ENCODE peak calls at places on chromosomes 12 and 14, in nine cellular contexts. V is GM12878, R is A549, S is GM23338, C is K562, I is Panc1, U is HCT116, T is SK-N-SH, X is HepG2. W is an unnamed sample.

GRCh38 chr12:120367924-120368788 is 808 bp downstream of the MSI1 start:
- DNase-seq in S (peak; percentile 64), R (no peak), U (no peak), I (no peak), X (no peak), V (no peak), C (peak; percentile 54), T (peak; percentile 68), W (no peak)

GRCh38 chr14:81122326-81122725 is 98.4 kb downstream of the GTF2A1 start:
- DNase-seq in I (no peak), S (no peak), X (no peak), C (no peak), R (no peak), V (peak; percentile 53), U (no peak), T (no peak), W (no peak)

GRCh38 chr12:15278816-15279658 is 43.3 kb upstream of the PTPRO start:
- DNase-seq in S (no peak), I (no peak), C (no peak), U (no peak), V (no peak), T (peak; percentile 63), X (no peak), R (no peak), W (peak; percentile 9)

GRCh38 chr12:92277795-92278194 is 132.1 kb upstream of the BTG1 start:
- DNase-seq in C (no peak), S (no peak), V (no peak), T (no peak), X (no peak), U (no peak), I (no peak), R (no peak), W (no peak)

GRCh38 chr12:89893972-89894706 is 185.5 kb upstream of the ATP2B1 start:
- DNase-seq in C (no peak), S (no peak), U (no peak), R (no peak), T (no peak), I (no peak), X (no peak), V (no peak), W (no peak)

GRCh38 chr14:70188292-70188607 is 501 bp downstream of the SLC8A3 start:
- DNase-seq in V (no peak), X (no peak), I (no peak), R (no peak), S (peak; percentile 39), T (peak; percentile 71), U (no peak), C (no peak), W (no peak)

GRCh38 chr12:114414031-114414865 is 8.3 kb upstream of the TBX5 start:
- DNase-seq in U (no peak), X (no peak), R (no peak), S (peak; percentile 57), V (no peak), C (no peak), I (no peak), T (no peak), W (no peak)

GRCh38 chr12:88375960-88376305 is 204.3 kb downstream of the KITLG start:
- DNase-seq in T (no peak), I (no peak), V (no peak), U (no peak), R (no peak), S (no peak), X (no peak), C (no peak), W (no peak)

GRCh38 chr12:56158029-56158925 is at the start of gene MYL6:
- DNase-seq in V (peak; percentile 88), U (peak; percentile 97), X (peak; percentile 96), R (peak; percentile 98), C (peak; percentile 89), I (peak; percentile 86), T (peak; percentile 90), S (peak; percentile 100), W (peak; percentile 97)

GRCh38 chr12:56159482-56160105 is 1.4 kb downstream of the MYL6 start:
- DNase-seq in R (no peak), S (no peak), V (no peak), T (no peak), I (no peak), U (no peak), X (no peak), C (no peak), W (no peak)

GRCh38 chr12:56157201-56158028 is 744 bp upstream of the MYL6 start:
- DNase-seq in X (peak; percentile 92), S (peak; percentile 94), C (no peak), U (peak; percentile 70), I (peak; percentile 43), R (peak; percentile 94), V (no peak), T (peak; percentile 63), W (peak; percentile 85)

GRCh38 chr12:56160160-56160763 is 2.1 kb downstream of the MYL6 start:
- DNase-seq in I (no peak), X (no peak), U (no peak), C (no peak), S (peak; percentile 59), T (no peak), R (no peak), V (no peak), W (peak; percentile 10)

DNA sequence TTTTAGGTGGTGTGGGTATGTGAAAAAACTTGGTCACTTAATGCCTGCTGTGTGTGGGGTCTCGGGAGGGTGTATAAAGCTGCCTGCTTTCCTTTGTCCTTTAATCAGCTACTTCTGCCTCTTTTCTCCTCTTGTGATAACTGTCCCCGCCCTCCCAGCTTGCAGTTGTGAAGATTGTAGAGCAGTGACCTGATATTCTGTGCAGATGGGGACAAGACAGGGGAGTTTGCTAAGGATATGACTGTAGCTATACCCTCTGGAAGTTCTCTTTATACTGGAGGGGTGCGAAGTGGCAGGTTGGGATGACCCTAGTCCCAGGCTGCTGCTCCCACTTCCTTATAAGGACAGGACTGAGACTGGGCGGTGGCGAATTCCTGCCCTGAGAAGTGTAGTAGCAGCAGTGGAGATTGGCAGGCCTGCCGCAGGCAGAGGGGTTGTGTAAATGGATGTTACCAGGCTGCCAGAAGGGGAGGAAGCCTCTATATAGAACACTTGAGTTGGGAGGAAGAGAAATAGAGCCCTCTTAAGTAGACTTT is 835 bp downstream of the MYL6 start:
- DNase-seq in R (peak; percentile 50), C (no peak), V (no peak), S (peak; percentile 83), T (peak; percentile 56), I (no peak), X (peak; percentile 70), U (no peak), W (no peak)
- TF ChIP-seq REST in R (no peak), C (no peak), V (no peak), S (no peak), T (no peak), I (no peak), X (no peak), U (no peak), W (no peak)

GRCh38 chr12:74108729-74109128 is 428.9 kb upstream of the ATXN7L3B start:
- DNase-seq in C (no peak), I (no peak), X (no peak), V (no peak), R (no peak), S (no peak), U (no peak), T (no peak), W (no peak)

DNA sequence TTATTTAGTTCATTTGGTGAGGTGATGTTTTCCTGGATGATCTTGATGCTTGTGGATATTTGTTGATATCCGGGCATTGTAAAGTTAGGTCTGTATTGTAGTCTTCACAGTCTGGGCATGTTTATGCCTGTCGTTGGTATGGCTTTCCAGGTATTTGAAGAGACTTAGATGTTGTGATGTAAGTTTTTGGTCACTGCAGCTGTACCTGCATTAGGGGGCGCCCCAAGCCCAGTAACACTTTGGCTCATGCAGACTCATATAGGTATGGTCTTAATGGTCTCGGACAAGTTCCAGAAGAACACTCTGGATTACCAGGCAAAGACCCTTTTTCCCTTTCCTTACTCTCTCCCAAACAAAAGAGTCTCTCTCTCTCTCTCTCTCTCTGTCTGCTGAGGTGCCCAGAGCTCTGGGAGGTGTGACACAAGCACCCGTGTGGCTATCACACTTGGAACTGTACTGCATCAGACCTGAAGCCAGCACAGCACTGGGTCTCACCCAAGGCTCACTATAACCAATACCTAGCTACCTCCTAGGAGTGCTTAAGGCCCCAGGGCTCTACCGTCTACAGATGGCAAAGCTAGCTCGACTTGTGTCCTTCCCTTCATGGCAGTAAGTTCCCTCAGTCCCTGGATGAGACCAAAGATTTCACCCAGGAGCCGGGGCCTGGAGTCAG is 425.8 kb upstream of the ATXN7L3B start:
- DNase-seq in I (no peak), R (no peak), V (no peak), X (peak; percentile 13), S (peak; percentile 80), C (no peak), T (peak; percentile 1), U (peak; percentile 52), W (no peak)
- TF ChIP-seq REST in I (no peak), R (no peak), V (no peak), X (no peak), S (no peak), C (no peak), T (no peak), U (no peak), W (no peak)

GRCh38 chr12:97763113-97763512 is 300.5 kb downstream of the RMST start:
- DNase-seq in I (no peak), X (no peak), S (no peak), U (no peak), C (no peak), T (peak; percentile 47), R (no peak), V (no peak), W (no peak)

GRCh38 chr12:97758102-97758501 is 295.5 kb downstream of the RMST start:
- DNase-seq in T (no peak), R (no peak), V (no peak), U (no peak), C (no peak), X (no peak), S (no peak), I (no peak), W (no peak)

GRCh38 chr12:97758586-97758985 is 296.0 kb downstream of the RMST start:
- DNase-seq in C (no peak), X (no peak), U (no peak), S (no peak), R (no peak), I (no peak), T (no peak), V (no peak), W (no peak)

GRCh38 chr12:97757431-97758091 is 295.0 kb downstream of the RMST start:
- DNase-seq in T (no peak), S (no peak), C (no peak), U (no peak), I (no peak), R (no peak), X (peak; percentile 3), V (no peak), W (no peak)

DNA sequence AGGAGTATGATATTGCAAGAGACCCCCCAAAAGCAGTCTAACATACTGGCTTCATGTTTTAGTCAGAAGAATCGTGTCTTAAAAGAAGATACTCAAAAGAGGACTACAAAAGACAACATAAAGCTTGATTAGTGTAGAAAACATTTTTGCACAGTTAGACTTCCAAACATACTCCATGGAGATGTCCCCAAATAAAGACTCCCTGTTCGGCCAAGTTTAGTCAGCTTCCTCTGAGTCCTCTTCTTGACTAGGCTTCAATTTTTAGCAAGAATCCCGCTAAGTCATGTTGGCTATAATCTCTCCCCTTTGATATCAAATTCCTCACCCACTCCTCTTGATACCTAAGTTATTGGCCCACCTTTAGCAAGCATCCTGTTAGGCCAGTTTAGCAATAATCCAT is 298.0 kb downstream of the RMST start:
- DNase-seq in I (no peak), S (no peak), C (no peak), R (no peak), U (no peak), T (no peak), V (no peak), X (no peak), W (no peak)
- TF ChIP-seq REST in I (no peak), S (no peak), C (no peak), R (no peak), U (no peak), T (no peak), V (no peak), X (no peak), W (no peak)

GRCh38 chr12:31118347-31118830 is 44.7 kb downstream of the DDX11 start:
- DNase-seq in R (peak; percentile 57), X (no peak), U (no peak), I (no peak), C (peak; percentile 58), S (peak; percentile 66), V (no peak), T (peak; percentile 72), W (no peak)
- TF ChIP-seq REST in R (no peak), X (no peak), U (no peak), I (no peak), C (no peak), S (no peak), V (no peak), T (no peak), W (no peak)